ENCODE peak calls at places on chromosomes 2 and 18, in seven cellular contexts. V, U, S, X, J, P and C are unnamed samples.

GRCh38 chr2:61135510-61135909 is 26.5 kb upstream of the C2orf74 start:
- DNase-seq in V (no peak), U (no peak), S (no peak), X (peak), J (no peak), P (peak), C (peak)

GRCh38 chr2:114518738-114519137 is 76.3 kb downstream of the DPP10 start:
- DNase-seq in V (no peak), U (no peak), S (no peak), X (no peak), J (no peak), P (no peak), C (no peak)

GRCh38 chr2:188003800-188004199 is 287.9 kb upstream of the GULP1 start:
- DNase-seq in V (no peak), U (no peak), S (no peak), X (no peak), J (no peak), P (no peak), C (no peak)

GRCh38 chr2:54054271-54054670 is 61.1 kb upstream of the ACYP2 start:
- DNase-seq in V (no peak), U (no peak), S (no peak), X (no peak), J (no peak), P (no peak), C (no peak)

GRCh38 chr2:8644605-8645175 is 37.2 kb upstream of the ID2 start:
- DNase-seq in V (no peak), U (peak), S (no peak), X (no peak), J (no peak), P (no peak), C (no peak)

GRCh38 chr2:68548396-68548795 is 81.0 kb downstream of the APLF start:
- DNase-seq in V (no peak), U (no peak), S (no peak), X (no peak), J (no peak), P (peak), C (no peak)

GRCh38 chr2:209960676-209961630 is 41.5 kb upstream of the RPE start:
- DNase-seq in V (no peak), U (peak), S (no peak), X (peak), J (no peak), P (peak), C (no peak)

GRCh38 chr2:86022661-86023365 is 82.9 kb downstream of the POLR1A start:
- DNase-seq in V (no peak), U (no peak), S (no peak), X (no peak), J (no peak), P (no peak), C (peak)

GRCh38 chr2:22153974-22154373 is 1030.2 kb downstream of the TDRD15 start:
- DNase-seq in V (no peak), U (no peak), S (no peak), X (no peak), J (no peak), P (no peak), C (no peak)

GRCh38 chr2:217839073-217839749 is 163.6 kb downstream of the TNS1 start:
- DNase-seq in V (no peak), U (no peak), S (no peak), X (no peak), J (no peak), P (no peak), C (no peak)

GRCh38 chr2:227132986-227133385 is 31.0 kb downstream of the COL4A4 start:
- DNase-seq in V (no peak), U (no peak), S (no peak), X (no peak), J (no peak), P (no peak), C (no peak)

GRCh38 chr18:9422816-9423519 is 52.3 kb upstream of the RALBP1 start:
- DNase-seq in V (peak), U (no peak), S (no peak), X (no peak), J (no peak), P (no peak), C (no peak)

GRCh38 chr18:33116376-33116775 is 324.1 kb downstream of the CCDC178 start:
- DNase-seq in V (no peak), U (no peak), S (no peak), X (no peak), J (no peak), P (no peak), C (no peak)